ENCODE peak calls at places on chromosomes 2 and 18, in ten cellular contexts. J is sigmoid colon, G is cardiac muscle cell, F is tibial artery, U is lung, R is transverse colon, W is GM23248, N is heart right ventricle, T is AG04450, I is brain microvascular endothelial cell. L is an unnamed sample.

GRCh38 chr18:77650799-77651385 is 401.2 kb downstream of the GALR1 start:
- DNase-seq in T (no peak), N (peak; percentile 63), F (no peak), R (peak; percentile 73), J (peak; percentile 87), G (peak; percentile 66), U (peak; percentile 65), W (peak; percentile 70), I (peak; percentile 28), L (peak; percentile 62)

GRCh38 chr2:200394045-200394444 is 87.6 kb downstream of the SPATS2L start:
- DNase-seq in G (no peak), U (no peak), I (no peak), T (no peak), F (no peak), J (no peak), W (no peak), R (no peak), N (no peak), L (no peak)

GRCh38 chr2:42021490-42021889 is 26.3 kb upstream of the PKDCC start:
- DNase-seq in U (no peak), J (no peak), G (peak; percentile 61), T (peak; percentile 43), N (peak; percentile 21), F (no peak), I (peak; percentile 39), R (no peak), W (peak; percentile 42), L (no peak)

GRCh38 chr2:135844285-135844985 is 7.5 kb upstream of the LCT start:
- DNase-seq in T (no peak), F (no peak), N (no peak), R (no peak), I (no peak), U (no peak), J (no peak), W (no peak), G (peak; percentile 54), L (no peak)

GRCh38 chr2:19846567-19846966 is 55.2 kb downstream of the TTC32 start:
- DNase-seq in W (no peak), T (no peak), J (no peak), N (no peak), F (no peak), R (no peak), G (no peak), I (no peak), U (peak; percentile 21), L (no peak)

GRCh38 chr2:173884403-173884802 is 80.8 kb downstream of the SP3 start:
- DNase-seq in N (peak; percentile 47), F (peak; percentile 76), I (peak; percentile 25), T (no peak), W (peak; percentile 63), R (peak; percentile 54), U (peak; percentile 60), G (peak; percentile 68), J (peak; percentile 70), L (no peak)

GRCh38 chr18:63237911-63238710 is 81.5 kb downstream of the BCL2 start:
- DNase-seq in N (peak; percentile 47), T (peak; percentile 61), R (peak; percentile 35), U (peak; percentile 57), G (peak; percentile 95), J (no peak), I (peak; percentile 88), W (peak; percentile 92), F (peak; percentile 74), L (no peak)

GRCh38 chr2:239661334-239662312 is 260.8 kb upstream of the HDAC4 start:
- DNase-seq in J (no peak), G (no peak), U (no peak), I (no peak), F (peak; percentile 12), N (no peak), W (no peak), R (no peak), T (no peak), L (no peak)

DNA sequence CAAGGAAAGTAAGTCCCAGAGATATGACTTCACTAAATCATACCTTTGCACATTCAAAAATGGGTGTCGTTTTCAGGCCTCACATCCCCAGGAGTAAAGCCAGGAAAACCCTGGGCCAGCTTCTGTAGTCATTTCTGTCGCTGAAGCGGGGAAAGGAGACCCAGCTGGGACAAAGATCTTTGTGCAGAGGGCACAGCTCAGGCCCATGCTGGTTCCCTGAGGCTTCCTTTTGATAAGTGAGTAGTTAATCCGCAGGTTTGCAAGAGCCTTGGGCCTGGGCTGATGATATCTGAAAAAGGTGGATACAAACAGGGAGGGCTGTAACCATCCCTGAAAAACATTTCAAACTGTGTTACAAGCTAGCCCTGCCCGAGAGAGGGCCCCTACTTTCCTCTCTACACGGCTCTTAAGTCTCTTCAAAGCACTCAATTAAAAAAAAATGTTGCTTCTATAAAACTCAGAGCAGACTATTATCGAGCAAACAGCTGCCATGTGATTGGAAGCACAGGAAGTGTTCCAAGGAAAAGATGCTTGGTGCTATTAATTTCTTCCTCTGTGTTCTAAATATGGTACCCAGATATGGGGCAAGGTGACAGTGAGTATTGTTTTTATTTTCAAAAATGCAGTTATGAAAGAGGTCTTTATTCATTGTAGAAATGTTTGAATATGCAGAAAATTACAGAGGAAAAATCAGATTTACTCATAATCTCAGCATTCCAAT is 117.2 kb downstream of the LNPK start:
- DNase-seq in W (no peak), G (no peak), I (no peak), N (no peak), R (no peak), J (no peak), U (no peak), T (no peak), F (no peak), L (no peak)
- H3K27ac ChIP-seq in W (no peak overlapping the region), G (no peak overlapping the region), I (no peak overlapping the region), N (no peak overlapping the region), R (no peak overlapping the region), J (no peak overlapping the region), U (no peak overlapping the region), T (no peak overlapping the region), F (no peak overlapping the region), L (no peak overlapping the region)

GRCh38 chr2:88942793-88943192 is 251.3 kb downstream of the RPIA start:
- DNase-seq in J (no peak), U (no peak), I (no peak), R (no peak), T (no peak), G (no peak), F (no peak), W (no peak), N (no peak), L (no peak)
- H3K27ac ChIP-seq in J (no peak overlapping the region), U (no peak overlapping the region), I (no peak overlapping the region), R (no peak overlapping the region), T (no peak overlapping the region), G (no peak overlapping the region), F (no peak overlapping the region), W (no peak overlapping the region), N (no peak overlapping the region), L (no peak overlapping the region)

GRCh38 chr18:75158465-75159237 is 50.3 kb downstream of the PTGR3 start:
- DNase-seq in F (no peak), U (no peak), N (no peak), W (no peak), T (no peak), J (peak; percentile 57), G (no peak), I (no peak), R (no peak), L (no peak)
- H3K27ac ChIP-seq in F (no peak overlapping the region), U (no peak overlapping the region), N (no peak overlapping the region), W (no peak overlapping the region), T (no peak overlapping the region), J (no peak overlapping the region), G (no peak overlapping the region), I (no peak overlapping the region), R (no peak overlapping the region), L (no peak overlapping the region)

DNA sequence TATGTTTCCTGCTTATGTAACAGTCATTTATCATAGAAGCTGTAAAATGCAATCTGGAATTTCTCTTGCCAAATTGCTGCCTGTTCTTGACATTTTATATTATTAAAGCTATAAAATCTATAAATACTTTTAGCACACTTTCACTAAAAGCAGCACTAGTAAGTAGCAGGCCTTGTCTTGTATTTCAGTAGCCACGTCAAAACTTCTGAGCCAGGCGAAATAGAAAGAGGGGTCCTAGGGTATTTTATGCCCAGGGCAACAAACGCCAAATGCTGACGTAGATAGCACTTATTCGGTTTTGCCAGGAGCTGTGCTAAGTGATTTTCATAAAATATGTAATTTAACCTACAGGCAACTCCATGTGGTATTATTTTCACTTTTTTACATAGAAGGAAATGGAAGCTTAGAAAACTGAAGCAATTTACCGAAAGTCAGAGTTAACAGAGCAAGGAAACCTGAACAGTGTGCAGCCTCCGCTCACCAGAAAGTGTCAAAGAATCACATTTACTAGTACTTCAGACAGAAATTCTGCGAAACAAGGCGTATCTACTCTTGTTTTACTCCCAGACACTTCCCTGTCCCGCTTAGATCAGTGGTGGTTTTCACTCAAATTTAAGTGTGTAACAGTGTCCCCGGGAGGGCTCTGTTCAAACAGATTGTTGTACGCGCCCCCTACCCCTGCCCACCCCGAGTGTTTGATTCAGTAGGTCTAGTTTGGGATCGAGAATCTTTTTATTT is 1.1 kb upstream of the CYP20A1 start:
- DNase-seq in N (no peak), T (no peak), U (no peak), R (no peak), I (no peak), G (no peak), J (no peak), W (no peak), F (no peak), L (no peak)
- H3K27ac ChIP-seq in N (peak overlapping the region; percentile 97), T (no peak overlapping the region), U (no peak overlapping the region), R (peak overlapping the region; percentile 93), I (no peak overlapping the region), G (no peak overlapping the region), J (peak overlapping the region; percentile 91), W (peak overlapping the region; percentile 99), F (peak overlapping the region; percentile 94), L (no peak overlapping the region)

GRCh38 chr18:31197676-31198075 is 35.0 kb upstream of the DSC1 start:
- DNase-seq in U (no peak), I (no peak), N (no peak), W (no peak), J (no peak), G (no peak), R (no peak), T (no peak), F (no peak), L (no peak)
- H3K27ac ChIP-seq in U (no peak overlapping the region), I (no peak overlapping the region), N (no peak overlapping the region), W (no peak overlapping the region), J (no peak overlapping the region), G (no peak overlapping the region), R (no peak overlapping the region), T (no peak overlapping the region), F (no peak overlapping the region), L (no peak overlapping the region)

GRCh38 chr2:121004950-121005349 is 269.3 kb downstream of the GLI2 start:
- DNase-seq in I (no peak), J (no peak), N (no peak), R (no peak), F (no peak), W (no peak), U (peak; percentile 25), T (no peak), G (no peak), L (no peak)

GRCh38 chr2:121002597-121002996 is 266.9 kb downstream of the GLI2 start:
- DNase-seq in G (no peak), U (peak; percentile 17), T (no peak), J (no peak), F (no peak), N (no peak), I (no peak), W (no peak), R (no peak), L (no peak)

GRCh38 chr2:121004271-121004812 is 268.7 kb downstream of the GLI2 start:
- DNase-seq in T (no peak), R (no peak), F (peak; percentile 61), J (no peak), G (no peak), W (no peak), I (no peak), N (no peak), U (peak; percentile 14), L (no peak)

GRCh38 chr2:121001641-121002040 is 266.0 kb downstream of the GLI2 start:
- DNase-seq in R (no peak), I (no peak), T (no peak), U (peak; percentile 16), W (no peak), N (no peak), G (no peak), F (no peak), J (no peak), L (no peak)

GRCh38 chr2:121003391-121003790 is 267.7 kb downstream of the GLI2 start:
- DNase-seq in N (no peak), G (no peak), J (no peak), W (no peak), F (no peak), U (no peak), I (no peak), T (no peak), R (no peak), L (no peak)
- H3K27ac ChIP-seq in N (no peak overlapping the region), G (no peak overlapping the region), J (no peak overlapping the region), W (no peak overlapping the region), F (no peak overlapping the region), U (no peak overlapping the region), I (no peak overlapping the region), T (no peak overlapping the region), R (no peak overlapping the region), L (no peak overlapping the region)

L was measured in caudate nucleus.